ENCODE peak calls at places on chromosomes 11 and 22, in six cellular contexts. N, R, C, M, Y and P are unnamed samples.

GRCh38 chr11:62856333-62856910 is 17.0 kb upstream of the WDR74 start:
- DNase-seq in R (no peak), Y (no peak), M (peak; percentile 47), C (no peak), N (no peak), P (no peak)

GRCh38 chr11:1125803-1126202 is 31.9 kb upstream of the MUC5AC start:
- DNase-seq in N (no peak), Y (no peak), R (peak; percentile 18), M (no peak), C (no peak), P (no peak)

GRCh38 chr11:279040-279965 is 1.1 kb downstream of the NLRP6 start:
- DNase-seq in M (peak; percentile 91), R (no peak), N (peak; percentile 54), Y (peak; percentile 11), C (no peak), P (peak; percentile 38)

GRCh38 chr11:14308114-14308896 is 50.7 kb downstream of the RRAS2 start:
- DNase-seq in R (no peak), Y (no peak), M (no peak), C (peak; percentile 66), N (no peak), P (no peak)

GRCh38 chr11:16111690-16112089 is 244.7 kb downstream of the SOX6 start:
- DNase-seq in M (no peak), Y (no peak), R (no peak), C (no peak), N (peak; percentile 70), P (no peak)

GRCh38 chr22:27004434-27004833 is 347.0 kb downstream of the MIAT start:
- DNase-seq in Y (no peak), R (no peak), M (no peak), C (no peak), N (no peak), P (no peak)

GRCh38 chr22:24969588-24970301 is 17.2 kb downstream of the KIAA1671 start:
- DNase-seq in N (peak; percentile 73), R (peak; percentile 25), Y (peak; percentile 37), C (no peak), M (no peak), P (peak; percentile 82)

GRCh38 chr11:73404048-73404447 is 27.8 kb downstream of the RELT start:
- DNase-seq in R (peak; percentile 78), M (peak; percentile 77), N (peak; percentile 69), C (peak; percentile 63), Y (peak; percentile 46), P (peak; percentile 81)

GRCh38 chr22:40021401-40022000 is 26.7 kb downstream of the FAM83F start:
- DNase-seq in R (no peak), Y (no peak), C (no peak), N (no peak), M (peak; percentile 47), P (no peak)

GRCh38 chr22:40019681-40020080 is 24.9 kb downstream of the FAM83F start:
- DNase-seq in Y (no peak), R (no peak), M (peak; percentile 25), C (no peak), N (no peak), P (no peak)

GRCh38 chr22:40019100-40019499 is 24.3 kb downstream of the FAM83F start:
- DNase-seq in C (no peak), Y (no peak), R (no peak), M (no peak), N (no peak), P (no peak)

GRCh38 chr22:40022536-40023225 is 27.9 kb downstream of the FAM83F start:
- DNase-seq in C (no peak), R (no peak), M (peak; percentile 58), Y (no peak), N (no peak), P (no peak)

GRCh38 chr22:40020956-40021355 is 26.2 kb downstream of the FAM83F start:
- DNase-seq in R (no peak), C (no peak), M (no peak), N (no peak), Y (no peak), P (no peak)
- H3K4me1 ChIP-seq in R (peaks cover 5% of the 10 kb centered on the region), C (no peaks in the 10 kb centered on the region), M (peaks cover 11% of the 10 kb centered on the region), N (no peaks in the 10 kb centered on the region), Y (peaks cover 3% of the 10 kb centered on the region), P (no peaks in the 10 kb centered on the region)

DNA sequence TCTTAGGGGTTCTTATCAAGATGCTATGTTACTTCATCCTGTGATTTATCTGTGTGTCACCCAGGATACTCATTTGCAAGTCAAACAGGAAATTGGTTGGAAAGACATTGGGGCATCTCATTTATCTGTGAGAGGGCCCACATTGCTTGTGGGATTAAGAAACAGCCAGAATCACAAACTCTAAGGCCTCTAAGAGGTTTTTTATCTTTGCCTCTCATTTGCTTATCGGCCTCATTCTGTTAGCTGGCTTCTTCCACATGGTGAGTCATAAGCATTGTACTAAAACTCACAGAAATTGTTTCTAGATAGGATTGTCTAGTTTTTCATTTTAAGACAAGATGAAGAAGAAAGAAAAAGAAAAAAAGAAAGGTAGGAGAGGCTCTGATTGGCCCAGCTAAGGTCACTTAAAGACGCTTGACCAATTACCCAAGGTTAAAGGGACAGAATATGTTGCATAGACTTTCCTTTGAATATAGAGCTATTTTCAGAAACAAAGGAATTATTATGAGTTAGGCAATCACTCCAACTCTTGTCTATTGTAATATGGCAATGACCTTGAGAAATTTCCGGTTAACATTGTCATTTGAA is 121.9 kb downstream of the ARHGAP42 start:
- DNase-seq in R (no peak), C (peak; percentile 21), M (no peak), N (no peak), Y (no peak), P (no peak)
- H3K27ac ChIP-seq in R (no peak overlapping the region), C (peak overlapping the region; percentile 31), M (peak overlapping the region; percentile 48), N (no peak overlapping the region), Y (no peak overlapping the region), P (no peak overlapping the region)

DNA sequence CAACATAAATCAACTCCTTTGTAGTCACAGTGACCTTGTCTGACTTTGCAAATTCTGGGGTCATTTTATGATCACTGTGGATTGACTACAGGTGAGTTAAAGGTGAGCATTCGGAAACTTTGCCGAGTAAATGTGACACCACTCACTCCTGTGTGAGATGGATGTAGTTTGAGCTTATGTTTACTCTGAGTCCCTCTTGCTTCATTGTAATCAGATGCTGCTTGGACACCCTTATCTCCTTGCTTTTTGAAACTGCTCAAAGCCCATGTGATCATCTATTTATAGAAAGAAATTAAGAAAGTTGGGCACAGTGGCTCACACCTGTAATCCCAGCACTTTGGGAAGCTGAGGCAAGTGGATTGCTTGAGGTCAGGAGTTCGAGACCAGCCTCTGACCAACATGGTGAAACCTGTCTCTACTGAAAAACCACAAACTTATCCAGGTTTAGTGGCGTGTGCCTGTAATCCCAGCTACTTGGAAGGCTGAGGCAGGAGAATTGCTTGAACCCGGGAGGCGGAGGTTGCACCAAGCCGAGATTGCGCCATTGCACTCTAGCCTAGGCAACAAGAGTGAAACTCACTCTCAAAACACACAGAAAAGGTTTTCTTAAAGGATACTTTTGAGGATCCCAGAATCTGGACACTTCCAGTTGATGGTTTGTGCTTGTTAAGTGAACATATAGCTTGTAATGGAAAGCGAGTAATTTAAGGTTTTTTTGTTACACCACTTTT is 7.2 kb downstream of the FAM118A start:
- DNase-seq in M (no peak), C (no peak), N (no peak), R (no peak), Y (no peak), P (no peak)
- TF ChIP-seq POLR2A in M (no peak), C (no peak), N (no peak), R (no peak), Y (no peak), P (no peak)

GRCh38 chr22:39457546-39458442 is 982 bp downstream of the MGAT3 start:
- DNase-seq in M (peak; percentile 77), C (no peak), N (no peak), Y (no peak), R (no peak), P (peak; percentile 41)
- H3K4me1 ChIP-seq in M (peaks cover 52% of the 10 kb centered on the region), C (peaks cover 6% of the 10 kb centered on the region), N (no peaks in the 10 kb centered on the region), Y (peaks cover 7% of the 10 kb centered on the region), R (peaks cover 48% of the 10 kb centered on the region), P (peaks cover 10% of the 10 kb centered on the region)

GRCh38 chr11:34135439-34135838 is 30.0 kb downstream of the NAT10 start:
- DNase-seq in R (no peak), N (no peak), Y (no peak), C (no peak), M (no peak), P (no peak)
- H3K27ac ChIP-seq in R (no peak overlapping the region), N (no peak overlapping the region), Y (no peak overlapping the region), C (no peak overlapping the region), M (no peak overlapping the region), P (no peak overlapping the region)

DNA sequence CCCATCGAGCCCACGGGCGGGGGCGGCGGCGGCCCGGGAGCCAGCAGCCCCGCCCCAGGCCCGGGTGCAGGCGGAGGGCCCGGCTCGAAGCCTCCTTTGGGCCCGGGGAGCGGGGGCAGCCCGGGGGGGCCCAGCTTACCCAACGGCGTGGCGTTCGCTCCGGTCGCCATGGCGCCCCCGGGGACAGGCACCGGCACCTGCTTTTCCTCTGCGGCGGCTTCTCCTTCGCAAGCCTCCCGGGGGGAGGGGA is 194 bp downstream of the SF1 start:
- DNase-seq in R (no peak), M (no peak), Y (no peak), C (no peak), N (no peak), P (no peak)
- TF ChIP-seq POLR2A in R (no peak), M (no peak), Y (no peak), C (no peak), N (no peak), P (no peak)

DNA sequence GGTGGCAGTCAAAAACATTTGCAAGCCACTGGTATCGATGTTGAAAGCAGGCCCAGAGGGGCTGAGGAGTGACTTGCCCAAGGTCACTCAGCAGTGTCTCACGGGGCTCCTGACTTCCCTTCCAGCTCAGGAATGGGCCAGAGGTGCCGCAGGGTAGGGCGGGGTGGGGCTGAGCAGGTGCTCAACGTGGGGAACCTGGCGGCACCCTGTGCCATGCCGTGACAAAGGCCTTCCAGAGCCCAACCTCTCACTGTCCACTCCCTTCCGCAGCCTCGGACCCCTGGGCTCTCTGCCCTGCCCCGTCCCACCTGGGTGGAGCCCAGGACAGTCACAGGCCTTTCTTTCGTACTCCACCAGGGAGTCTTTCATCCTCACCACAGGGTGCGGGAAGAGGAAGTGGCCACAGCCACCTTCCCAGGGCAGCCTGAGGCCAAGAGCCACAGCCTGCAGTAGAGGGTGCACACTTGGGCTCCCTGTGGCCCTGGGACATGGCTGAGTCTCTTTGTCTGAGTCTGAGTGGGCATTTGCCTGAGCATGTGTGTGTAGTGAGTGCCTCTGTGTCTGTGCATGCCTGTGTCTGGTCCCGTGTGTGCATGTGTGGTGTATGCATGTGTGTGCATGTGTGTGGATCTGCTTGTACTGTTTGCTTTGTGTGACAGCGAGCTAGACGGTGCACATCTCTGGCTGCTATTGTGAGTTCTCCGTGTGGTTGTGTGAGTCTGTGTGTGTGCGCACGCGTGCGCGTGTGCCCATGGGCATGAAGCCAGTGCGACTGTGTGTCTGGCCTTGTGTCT is 6.0 kb upstream of the LIF start:
- DNase-seq in Y (no peak), C (peak; percentile 73), N (no peak), M (peak; percentile 84), R (no peak), P (no peak)
- H3K4me1 ChIP-seq in Y (peaks cover 22% of the 10 kb centered on the region), C (peaks cover 77% of the 10 kb centered on the region), N (no peaks in the 10 kb centered on the region), M (peaks cover 83% of the 10 kb centered on the region), R (peaks cover 45% of the 10 kb centered on the region), P (peaks cover 37% of the 10 kb centered on the region)